ENCODE peak calls at places on chromosome 1, in six cellular contexts. Z is K562; V is lower lobe of right lung; J is fibroblast of the aortic adventitia; G is dorsolateral prefrontal cortex; B is CD8-positive, alpha-beta T cell. Q is an unnamed sample.
A peak's percentile ranks its signal among the peaks of the same experiment; 100 is the strongest.

GRCh38 chr1:36885537-36886441 is 148.5 kb downstream of the GRIK3 start:
- DNase-seq in Z (no peak), G (peak; percentile 30), B (no peak), J (no peak), V (no peak), Q (no peak)

GRCh38 chr1:38529337-38529860 is 330.2 kb downstream of the RRAGC start:
- DNase-seq in Z (no peak), V (no peak), B (no peak), G (no peak), J (no peak), Q (no peak)

GRCh38 chr1:231134624-231135023 is 27.2 kb upstream of the TRIM67 start:
- DNase-seq in G (no peak), B (no peak), V (no peak), Z (no peak), J (no peak), Q (peak; percentile 39)

GRCh38 chr1:116495534-116495933 is 75.3 kb downstream of the CD58 start:
- DNase-seq in B (no peak), G (no peak), J (peak; percentile 56), V (no peak), Z (no peak), Q (peak; percentile 57)

GRCh38 chr1:1907098-1907736 is 7.8 kb upstream of the CALML6 start:
- DNase-seq in G (no peak), Z (no peak), V (peak; percentile 51), J (peak; percentile 54), B (no peak), Q (peak; percentile 42)

GRCh38 chr1:7526867-7527732 is 244.0 kb upstream of the VAMP3 start:
- DNase-seq in G (no peak), V (peak; percentile 20), B (no peak), J (no peak), Z (no peak), Q (peak; percentile 72)

GRCh38 chr1:183986941-183987340 is 50.6 kb downstream of the COLGALT2 start:
- DNase-seq in J (peak; percentile 50), Z (no peak), B (no peak), G (no peak), V (no peak), Q (peak; percentile 22)

GRCh38 chr1:106254748-106255147 is 801.7 kb upstream of the PRMT6 start:
- DNase-seq in G (no peak), V (no peak), Z (no peak), J (no peak), B (no peak), Q (peak; percentile 3)

GRCh38 chr1:181257117-181257516 is 168.6 kb downstream of the IER5 start:
- DNase-seq in V (no peak), B (no peak), Z (no peak), J (no peak), G (no peak), Q (no peak)

GRCh38 chr1:203491664-203492485 is 2.1 kb upstream of the OPTC start:
- DNase-seq in J (no peak), B (no peak), G (peak; percentile 60), Z (no peak), V (no peak), Q (no peak)

GRCh38 chr1:174659823-174660222 is 212.1 kb downstream of the GPR52 start:
- DNase-seq in Z (no peak), G (no peak), V (no peak), B (no peak), J (peak; percentile 30), Q (peak; percentile 79)

GRCh38 chr1:38891753-38892152 is 10.4 kb upstream of the GJA9 start:
- DNase-seq in Z (peak; percentile 53), G (no peak), B (no peak), V (no peak), J (no peak), Q (no peak)

GRCh38 chr1:27234054-27234882 is at the start of gene WDTC1:
- DNase-seq in V (peak; percentile 99), G (peak; percentile 100), B (peak; percentile 97), Z (peak; percentile 99), J (peak; percentile 96), Q (peak; percentile 97)

GRCh38 chr1:230022666-230023380 is 44.2 kb upstream of the GALNT2 start:
- DNase-seq in G (no peak), B (no peak), J (no peak), V (no peak), Z (no peak), Q (no peak)

GRCh38 chr1:111878649-111879048 is 110.8 kb downstream of the KCND3 start:
- DNase-seq in Z (no peak), G (no peak), V (no peak), B (no peak), J (no peak), Q (no peak)

GRCh38 chr1:87778896-87779295 is 450.2 kb downstream of the LMO4 start:
- DNase-seq in V (no peak), Z (no peak), B (no peak), G (no peak), J (peak; percentile 27), Q (no peak)

GRCh38 chr1:8939362-8939995 is 6.2 kb upstream of the CA6 start:
- DNase-seq in V (no peak), J (peak; percentile 36), B (no peak), G (no peak), Z (no peak), Q (no peak)

GRCh38 chr1:31591425-31592093 is 15.2 kb downstream of the TINAGL1 start:
- DNase-seq in J (no peak), V (no peak), G (no peak), B (no peak), Z (no peak), Q (no peak)

GRCh38 chr1:9443913-9444445 is 95.3 kb upstream of the SLC25A33 start:
- DNase-seq in Z (no peak), V (no peak), G (no peak), J (no peak), B (no peak), Q (peak; percentile 59)

GRCh38 chr1:218304281-218305039 is 19.4 kb downstream of the RRP15 start:
- DNase-seq in J (peak; percentile 29), G (no peak), V (no peak), B (no peak), Z (peak; percentile 98), Q (peak; percentile 55)

GRCh38 chr1:24077278-24077978 is 34.5 kb downstream of the MYOM3 start:
- DNase-seq in B (no peak), G (no peak), V (no peak), J (no peak), Z (no peak), Q (no peak)

GRCh38 chr1:27862671-27863551 is 9.4 kb upstream of the THEMIS2 start:
- DNase-seq in J (peak; percentile 91), G (peak; percentile 36), B (no peak), V (peak; percentile 77), Z (peak; percentile 50), Q (peak; percentile 99)

GRCh38 chr1:51924455-51924854 is 45.9 kb upstream of the NRDC start:
- DNase-seq in Z (peak; percentile 14), G (no peak), B (no peak), V (no peak), J (peak; percentile 46), Q (peak; percentile 70)

GRCh38 chr1:208027861-208028260 is 116.9 kb upstream of the CD34 start:
- DNase-seq in Z (no peak), G (no peak), V (no peak), B (no peak), J (no peak), Q (no peak)

GRCh38 chr1:42240964-42241755 is 76.6 kb upstream of the GUCA2A start:
- DNase-seq in G (no peak), Z (no peak), J (no peak), V (no peak), B (no peak), Q (no peak)

GRCh38 chr1:53305650-53306049 is 22.2 kb downstream of the LRP8 start:
- DNase-seq in J (no peak), V (peak; percentile 86), G (no peak), Z (no peak), B (no peak), Q (peak; percentile 8)

GRCh38 chr1:204523605-204524215 is 7.5 kb downstream of the MDM4 start:
- DNase-seq in G (no peak), B (no peak), J (no peak), Z (peak; percentile 42), V (no peak), Q (no peak)

DNA sequence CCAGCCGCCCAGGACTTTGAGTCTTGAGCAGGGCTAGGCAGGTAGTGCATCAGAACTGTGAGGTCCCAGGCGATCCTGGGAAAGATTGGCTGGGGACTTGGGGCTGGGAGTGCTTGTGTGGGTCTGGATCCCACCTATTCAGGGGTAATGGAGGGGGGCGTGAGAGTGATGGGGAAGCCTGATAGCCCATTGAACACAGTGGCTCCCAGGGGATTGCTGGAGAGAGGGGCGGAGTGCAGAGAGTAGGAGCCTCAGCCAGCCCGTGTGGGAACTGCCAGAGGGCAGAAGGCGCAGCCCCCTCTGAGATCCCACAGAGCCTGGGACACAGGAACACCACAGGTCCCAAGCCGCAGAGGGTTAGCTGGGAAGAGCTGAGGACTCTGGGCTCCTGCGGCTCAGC is 19.3 kb upstream of the PDZK1IP1 start:
- DNase-seq in B (no peak), G (no peak), Z (no peak), V (no peak), J (no peak), Q (no peak)
- H3K4me3 ChIP-seq in B (no peak overlapping the region), G (no peak overlapping the region), Z (no peak overlapping the region), V (no peak overlapping the region), J (no peak overlapping the region), Q (no peak overlapping the region)

DNA sequence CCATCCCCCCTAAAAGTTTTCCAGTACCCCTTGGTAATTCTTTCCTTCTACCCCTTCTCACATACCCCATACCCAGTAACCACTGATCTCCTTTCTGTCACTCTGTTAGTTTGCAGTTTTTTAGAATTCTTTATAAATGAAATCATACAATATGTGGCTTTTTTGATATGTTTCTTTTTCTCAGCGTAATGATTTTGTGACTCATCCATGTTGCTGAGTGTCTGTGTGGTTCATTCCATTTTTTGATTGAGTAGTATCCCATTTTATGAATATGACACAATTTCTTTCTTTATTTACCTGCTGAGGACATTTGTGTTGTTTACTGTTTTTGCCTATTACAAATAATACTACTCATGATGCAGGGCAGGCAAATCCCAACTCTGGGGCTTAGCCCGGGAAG is 1605.3 kb downstream of the BRINP3 start:
- DNase-seq in Z (no peak), J (no peak), B (no peak), V (no peak), G (no peak), Q (no peak)
- H3K4me3 ChIP-seq in Z (no peak overlapping the region), J (no peak overlapping the region), B (no peak overlapping the region), V (no peak overlapping the region), G (no peak overlapping the region), Q (no peak overlapping the region)

GRCh38 chr1:200400556-200400955 is 9.3 kb downstream of the ZNF281 start:
- DNase-seq in V (no peak), B (no peak), G (no peak), Z (no peak), J (no peak), Q (no peak)
- H3K4me3 ChIP-seq in V (no peak overlapping the region), B (no peak overlapping the region), G (peak overlapping the region; percentile 4), Z (no peak overlapping the region), J (no peak overlapping the region), Q (no peak overlapping the region)

GRCh38 chr1:212678456-212679410 is 20.9 kb downstream of the BATF3 start:
- DNase-seq in G (no peak), J (no peak), B (no peak), V (no peak), Z (no peak), Q (no peak)
- H3K4me3 ChIP-seq in G (no peak overlapping the region), J (no peak overlapping the region), B (no peak overlapping the region), V (no peak overlapping the region), Z (no peak overlapping the region), Q (no peak overlapping the region)

Q was measured in fibroblast of lung.